ENCODE peak calls at places on chromosomes 11 and 22, in six cellular contexts. J is heart right ventricle, Q is fibroblast of pulmonary artery, K is natural killer cell, A is NB4, U is omental fat pad. L is an unnamed sample.

GRCh38 chr11:287821-288327 is 1.1 kb upstream of the PGGHG start:
- DNase-seq in J (peak; percentile 7), Q (no peak), K (peak; percentile 19), A (no peak), U (no peak), L (peak; percentile 40)

GRCh38 chr11:47342036-47342803 is 10.3 kb downstream of the MYBPC3 start:
- DNase-seq in J (no peak), Q (no peak), K (no peak), A (no peak), U (no peak), L (no peak)

GRCh38 chr11:62677160-62677559 is 1.7 kb downstream of the UBXN1 start:
- DNase-seq in J (no peak), Q (no peak), K (no peak), A (no peak), U (no peak), L (no peak)

GRCh38 chr11:770642-771616 is 6.4 kb downstream of the GATD1 start:
- DNase-seq in J (no peak), Q (no peak), K (no peak), A (no peak), U (no peak), L (no peak)

GRCh38 chr11:2666828-2667570 is 32.8 kb downstream of the KCNQ1OT1 start:
- DNase-seq in J (peak; percentile 3), Q (no peak), K (no peak), A (peak; percentile 62), U (no peak), L (no peak)

GRCh38 chr22:41963453-41964105 is 5.7 kb upstream of the SEPTIN3 start:
- DNase-seq in J (no peak), Q (peak; percentile 70), K (no peak), A (no peak), U (no peak), L (no peak)

GRCh38 chr11:19631657-19632325 is 80.8 kb upstream of the NAV2 start:
- DNase-seq in J (no peak), Q (no peak), K (no peak), A (no peak), U (no peak), L (no peak)

GRCh38 chr11:75103380-75104026 is 6.8 kb upstream of the OR2AT4 start:
- DNase-seq in J (no peak), Q (peak; percentile 34), K (no peak), A (no peak), U (no peak), L (no peak)

GRCh38 chr11:76579752-76580151 is 90.8 kb downstream of the LRRC32 start:
- DNase-seq in J (no peak), Q (no peak), K (no peak), A (no peak), U (no peak), L (no peak)

GRCh38 chr11:75077316-75077715 is 19.4 kb downstream of the OR2AT4 start:
- DNase-seq in J (no peak), Q (no peak), K (no peak), A (no peak), U (no peak), L (no peak)

GRCh38 chr11:79080506-79080905 is 360.3 kb downstream of the TENM4 start:
- DNase-seq in J (no peak), Q (peak; percentile 67), K (no peak), A (no peak), U (no peak), L (no peak)

GRCh38 chr11:30911247-30911646 is 325.1 kb upstream of the MPPED2 start:
- DNase-seq in J (no peak), Q (no peak), K (no peak), A (no peak), U (no peak), L (no peak)

DNA sequence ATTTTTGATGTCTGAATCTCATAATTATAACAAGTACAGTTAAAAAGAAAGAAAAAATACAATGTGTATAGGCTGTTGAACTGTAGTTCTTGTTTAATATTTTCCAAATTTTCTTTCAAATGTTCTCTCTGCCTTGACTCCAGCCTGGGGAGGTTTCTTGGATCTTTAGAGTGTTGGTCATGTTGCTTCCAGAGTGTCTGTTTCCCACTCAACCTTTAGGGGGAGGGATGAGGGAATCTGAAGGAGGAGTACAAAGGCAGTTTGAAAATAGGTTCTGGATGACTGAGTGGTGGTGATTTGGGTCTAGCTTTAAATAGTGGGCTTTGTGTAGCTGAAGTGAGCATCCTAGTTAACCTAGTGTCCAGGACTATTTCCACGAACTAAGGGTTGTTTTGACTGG is 2.0 kb downstream of the CTNND1 start:
- DNase-seq in J (no peak), Q (peak; percentile 53), K (no peak), A (no peak), U (no peak), L (no peak)
- TF ChIP-seq CTCF in J (peak; percentile 18), Q (peak; percentile 57), K (no peak), A (no peak), U (no peak), L (no peak)

GRCh38 chr11:106012744-106013143 is 9.3 kb downstream of the MSANTD4 start:
- DNase-seq in J (peak; percentile 29), Q (peak; percentile 88), K (no peak), A (peak; percentile 9), U (no peak), L (no peak)
- TF ChIP-seq CTCF in J (no peak), Q (no peak), K (no peak), A (no peak), U (no peak), L (no peak)

GRCh38 chr11:116459644-116460043 is 313.1 kb downstream of the BUD13 start:
- DNase-seq in J (no peak), Q (no peak), K (no peak), A (no peak), U (no peak), L (no peak)

GRCh38 chr11:116460156-116460965 is 312.4 kb downstream of the BUD13 start:
- DNase-seq in J (no peak), Q (no peak), K (no peak), A (no peak), U (no peak), L (no peak)

GRCh38 chr11:116459233-116459632 is 313.6 kb downstream of the BUD13 start:
- DNase-seq in J (peak; percentile 10), Q (no peak), K (no peak), A (no peak), U (no peak), L (no peak)

GRCh38 chr11:116458546-116458945 is 314.2 kb downstream of the BUD13 start:
- DNase-seq in J (no peak), Q (no peak), K (no peak), A (no peak), U (no peak), L (no peak)

GRCh38 chr11:116461789-116462188 is 311.0 kb downstream of the BUD13 start:
- DNase-seq in J (no peak), Q (no peak), K (no peak), A (peak; percentile 6), U (no peak), L (no peak)
- TF ChIP-seq CTCF in J (no peak), Q (no peak), K (no peak), A (no peak), U (no peak), L (no peak)

GRCh38 chr22:48894064-48894671 is 933.5 kb downstream of the BRD1 start:
- DNase-seq in J (no peak), Q (no peak), K (no peak), A (peak; percentile 69), U (no peak), L (no peak)
- TF ChIP-seq CTCF in J (no peak), Q (no peak), K (no peak), A (peak; percentile 58), U (no peak), L (no peak)

GRCh38 chr11:112634551-112634950 is 326.7 kb upstream of the NCAM1 start:
- DNase-seq in J (no peak), Q (no peak), K (no peak), A (no peak), U (no peak), L (no peak)
- TF ChIP-seq CTCF in J (no peak), Q (no peak), K (no peak), A (no peak), U (no peak), L (no peak)